ENCODE peak calls at places on chromosome 15, in four cellular contexts. X is spleen, Y is heart left ventricle, A is MM.1S. K is an unnamed sample.

GRCh38 chr15:39919396-39919739 is 698 bp downstream of the GPR176 start:
- DNase-seq in A (no peak), X (no peak), Y (peak), K (no peak)

GRCh38 chr15:101476756-101477155 is 12.8 kb downstream of the PCSK6 start:
- DNase-seq in X (no peak), Y (no peak), A (no peak), K (peak)

GRCh38 chr15:68176601-68177000 is 28.5 kb downstream of the CALML4 start:
- DNase-seq in A (no peak), X (no peak), Y (no peak), K (no peak)

GRCh38 chr15:51907136-51907862 is 64.3 kb downstream of the LEO1 start:
- DNase-seq in A (no peak), X (no peak), Y (no peak), K (no peak)

GRCh38 chr15:57495554-57496235 is 96.0 kb upstream of the MYZAP start:
- DNase-seq in X (no peak), Y (no peak), A (no peak), K (no peak)

GRCh38 chr15:80174017-80174746 is 21.4 kb downstream of the FAH start:
- DNase-seq in Y (no peak), X (no peak), A (no peak), K (peak)

GRCh38 chr15:78927077-78927790 is 17.6 kb downstream of the CTSH start:
- DNase-seq in X (peak), Y (no peak), A (no peak), K (no peak)

GRCh38 chr15:101723161-101723873 is 956 bp downstream of the TARS3 start:
- DNase-seq in X (no peak), A (peak), Y (no peak), K (no peak)

GRCh38 chr15:52180196-52180835 is 10.9 kb downstream of the GNB5 start:
- DNase-seq in X (peak), Y (no peak), A (peak), K (no peak)

GRCh38 chr15:89104172-89104564 is 15.9 kb downstream of the ABHD2 start:
- DNase-seq in Y (peak), X (no peak), A (peak), K (peak)
- H3K4me3 ChIP-seq in Y (no peak), X (no peak), A (peak), K (no peak)

DNA sequence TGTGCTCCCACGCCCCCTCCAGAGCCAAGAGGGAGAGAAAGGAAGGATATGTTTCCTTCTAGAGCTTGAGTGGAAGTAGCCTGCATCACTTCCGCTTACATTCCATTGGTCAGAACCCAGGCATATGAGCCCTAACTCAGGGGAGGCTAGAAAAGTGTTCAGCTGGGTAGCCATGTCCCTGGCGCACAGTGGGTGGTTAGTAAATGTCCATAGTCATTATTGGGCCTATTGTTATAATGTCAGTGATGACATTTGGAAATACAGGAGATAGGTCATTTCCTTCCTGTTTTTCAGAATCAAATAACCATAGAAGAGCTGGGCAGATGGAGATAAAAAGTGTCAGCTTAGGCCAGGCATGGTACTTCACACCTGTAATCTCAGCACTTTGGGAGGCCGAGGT is 27.3 kb downstream of the CD276 start:
- DNase-seq in Y (no peak), X (no peak), A (no peak), K (no peak)
- H3K27ac ChIP-seq in Y (no peak), X (peak), A (no peak), K (no peak)

DNA sequence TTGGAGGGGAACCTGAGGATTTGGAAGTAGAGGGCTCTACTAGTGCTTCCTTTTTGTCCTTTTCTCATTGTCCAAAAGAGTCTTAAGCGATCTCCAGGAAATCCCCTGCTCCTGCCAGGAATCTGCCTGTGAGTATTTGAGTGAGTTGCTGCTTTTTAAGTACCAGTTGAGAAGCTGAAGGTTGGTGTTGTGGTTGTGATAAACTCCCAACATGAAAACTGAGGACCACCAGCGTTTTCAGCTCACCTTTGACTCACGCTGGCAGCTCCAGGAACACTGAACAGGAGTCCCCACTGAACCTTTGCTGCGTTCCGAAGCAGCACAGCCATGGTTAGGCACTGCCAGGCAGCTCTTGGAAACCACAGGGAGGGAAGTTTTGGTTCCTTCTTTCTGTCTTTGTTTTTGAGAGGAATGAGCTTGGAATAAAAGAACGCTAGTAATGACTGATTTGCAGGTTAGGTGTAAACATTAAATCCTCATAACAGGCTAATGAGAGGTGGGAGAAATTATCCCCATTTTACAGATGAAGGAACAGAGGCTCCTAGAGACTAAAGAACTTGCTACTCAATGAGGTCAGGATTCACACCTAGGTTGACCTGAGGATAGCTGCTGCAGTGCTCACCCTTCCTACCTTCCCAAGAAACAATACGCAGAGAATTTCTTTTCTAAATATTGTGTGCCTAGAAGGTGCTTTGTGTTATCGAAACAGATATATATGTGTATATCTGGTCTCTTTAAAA is 106.1 kb downstream of the IGF1R start:
- DNase-seq in Y (no peak), X (no peak), A (no peak), K (peak)
- H3K4me3 ChIP-seq in Y (peak), X (peak), A (no peak), K (peak)

GRCh38 chr15:34039506-34040123 is 611 bp upstream of the AVEN start:
- DNase-seq in X (no peak), A (peak), Y (no peak), K (no peak)
- H3K27ac ChIP-seq in X (peak), A (peak), Y (peak), K (peak)

DNA sequence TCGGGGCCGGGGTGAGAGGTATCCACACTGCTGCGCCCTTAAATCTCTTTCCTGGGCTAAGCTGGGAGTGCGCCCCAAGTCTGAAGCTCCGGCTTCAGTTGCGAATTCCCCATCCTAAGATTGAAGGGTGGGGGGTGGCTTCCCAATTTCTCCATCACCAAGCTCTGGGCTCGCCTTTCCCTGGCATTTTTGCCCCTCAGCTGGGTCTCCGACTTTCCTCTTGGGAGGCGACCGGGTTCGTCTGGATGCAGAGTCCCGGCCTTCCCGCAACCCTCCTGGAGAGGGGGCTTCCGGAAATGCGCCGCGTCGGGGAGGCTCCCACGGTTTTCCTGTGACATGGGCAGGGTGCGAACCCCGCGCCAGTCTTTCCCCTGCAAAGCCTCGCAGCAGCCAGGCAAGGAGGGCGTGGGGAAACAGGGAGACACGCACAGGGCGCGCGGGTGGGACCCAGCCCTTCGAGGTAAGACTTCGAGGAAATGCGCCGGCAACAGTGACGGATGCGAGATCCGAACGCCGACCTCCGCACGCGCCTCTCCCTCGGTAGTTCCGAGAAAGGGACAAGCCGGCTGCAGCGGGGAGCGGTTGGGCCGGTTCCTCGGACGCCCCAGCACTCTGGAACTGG is 426 bp upstream of the HCN4 start:
- DNase-seq in X (no peak), A (no peak), Y (no peak), K (no peak)
- H3K4me3 ChIP-seq in X (no peak), A (no peak), Y (peak), K (peak)

GRCh38 chr15:89323825-89324224 is 10.8 kb downstream of the POLG start:
- DNase-seq in A (no peak), Y (no peak), X (no peak), K (no peak)
- H3K27ac ChIP-seq in A (no peak), Y (no peak), X (no peak), K (no peak)

DNA sequence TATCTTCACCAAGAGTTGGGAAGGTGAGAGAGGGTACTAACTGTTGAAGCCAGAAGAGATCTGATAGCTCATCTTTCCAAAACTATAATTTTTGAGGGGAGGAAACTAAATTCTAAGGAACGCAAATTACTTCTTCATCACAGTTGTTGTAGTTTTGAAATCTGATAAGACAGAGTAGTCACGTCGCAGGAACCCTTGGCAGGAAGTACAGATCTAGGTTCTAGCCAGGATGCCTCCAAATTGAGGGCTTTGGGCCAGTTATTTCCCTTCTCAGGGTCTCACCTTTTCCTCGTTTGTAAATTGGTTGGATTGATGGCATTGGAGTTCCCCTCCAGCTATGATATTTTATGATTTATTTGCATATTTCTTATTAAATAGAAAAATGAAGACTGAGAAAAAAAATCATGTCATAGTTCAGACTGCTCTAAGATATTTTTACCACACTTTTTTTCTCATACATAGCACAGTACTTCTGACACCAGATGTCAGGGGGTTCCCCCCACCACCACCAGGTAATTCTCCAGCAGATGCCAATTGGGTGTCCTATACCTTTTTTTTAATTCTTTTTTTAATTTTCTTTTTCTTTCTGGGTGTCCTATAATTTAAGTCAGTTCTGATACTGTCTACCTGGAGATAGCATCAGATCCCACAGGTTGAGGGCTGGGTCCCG is 32.3 kb upstream of the APH1B start:
- DNase-seq in X (no peak), Y (no peak), A (no peak), K (no peak)
- H3K4me3 ChIP-seq in X (no peak), Y (no peak), A (no peak), K (no peak)

GRCh38 chr15:71364117-71364584 is 248.9 kb downstream of the THSD4 start:
- DNase-seq in A (no peak), X (no peak), Y (no peak), K (no peak)
- H3K27ac ChIP-seq in A (no peak), X (no peak), Y (no peak), K (no peak)

K was measured in testis.